ENCODE peak calls at places on chromosomes 3 and 15, in six cellular contexts. One of them, this sample, is unnamed.

GRCh38 chr3:175105066-175105465 is 245.9 kb downstream of the NAALADL2 start:
- DNase-seq in IMR-90: peak; percentile 72
- DNase-seq in Panc1: no peak
- DNase-seq in NT2/D1: no peak
- DNase-seq in adipocyte: peak; percentile 36
- DNase-seq in trophoblast cell: no peak
- DNase-seq in this sample: no peak

GRCh38 chr3:166526878-166527277 is 689.7 kb upstream of the BCHE start:
- DNase-seq in IMR-90: no peak
- DNase-seq in Panc1: no peak
- DNase-seq in NT2/D1: no peak
- DNase-seq in adipocyte: no peak
- DNase-seq in trophoblast cell: no peak
- DNase-seq in this sample: no peak

GRCh38 chr3:1696654-1697275 is 401.9 kb upstream of the CNTN4 start:
- DNase-seq in IMR-90: no peak
- DNase-seq in Panc1: no peak
- DNase-seq in NT2/D1: no peak
- DNase-seq in adipocyte: no peak
- DNase-seq in trophoblast cell: no peak
- DNase-seq in this sample: no peak

GRCh38 chr15:58590236-58590635 is 158.4 kb downstream of the LIPC start:
- DNase-seq in IMR-90: no peak
- DNase-seq in Panc1: no peak
- DNase-seq in NT2/D1: no peak
- DNase-seq in adipocyte: no peak
- DNase-seq in trophoblast cell: no peak
- DNase-seq in this sample: no peak

GRCh38 chr15:101193063-101193712 is 58.7 kb downstream of the CHSY1 start:
- DNase-seq in IMR-90: peak; percentile 35
- DNase-seq in Panc1: no peak
- DNase-seq in NT2/D1: no peak
- DNase-seq in adipocyte: no peak
- DNase-seq in trophoblast cell: no peak
- DNase-seq in this sample: no peak

GRCh38 chr15:49315543-49315942 is 107.5 kb upstream of the FGF7 start:
- DNase-seq in IMR-90: no peak
- DNase-seq in Panc1: no peak
- DNase-seq in NT2/D1: peak; percentile 23
- DNase-seq in adipocyte: no peak
- DNase-seq in trophoblast cell: no peak
- DNase-seq in this sample: no peak

GRCh38 chr3:56919797-56920195 is 118.0 kb upstream of the ARHGEF3 start:
- DNase-seq in IMR-90: no peak
- DNase-seq in Panc1: no peak
- DNase-seq in NT2/D1: no peak
- DNase-seq in adipocyte: no peak
- DNase-seq in trophoblast cell: no peak
- DNase-seq in this sample: no peak

GRCh38 chr15:90087454-90088154 is 14.7 kb downstream of the IDH2 start:
- DNase-seq in IMR-90: peak; percentile 36
- DNase-seq in Panc1: no peak
- DNase-seq in NT2/D1: no peak
- DNase-seq in adipocyte: no peak
- DNase-seq in trophoblast cell: no peak
- DNase-seq in this sample: no peak

GRCh38 chr3:197394464-197395321 is 96.3 kb upstream of the DLG1 start:
- DNase-seq in IMR-90: peak; percentile 99
- DNase-seq in Panc1: peak; percentile 92
- DNase-seq in NT2/D1: no peak
- DNase-seq in adipocyte: peak; percentile 69
- DNase-seq in trophoblast cell: peak; percentile 92
- DNase-seq in this sample: no peak

GRCh38 chr3:37457392-37458065 is 283.1 kb upstream of the LRRFIP2 start:
- DNase-seq in IMR-90: no peak
- DNase-seq in Panc1: no peak
- DNase-seq in NT2/D1: no peak
- DNase-seq in adipocyte: peak; percentile 9
- DNase-seq in trophoblast cell: no peak
- DNase-seq in this sample: no peak

GRCh38 chr3:96814581-96815567 is at the start of gene EPHA6:
- DNase-seq in IMR-90: no peak
- DNase-seq in Panc1: no peak
- DNase-seq in NT2/D1: no peak
- DNase-seq in adipocyte: peak; percentile 3
- DNase-seq in trophoblast cell: no peak
- DNase-seq in this sample: peak; percentile 15

GRCh38 chr3:149634072-149634471 is 23.8 kb downstream of the WWTR1 start:
- DNase-seq in IMR-90: no peak
- DNase-seq in Panc1: no peak
- DNase-seq in NT2/D1: no peak
- DNase-seq in adipocyte: no peak
- DNase-seq in trophoblast cell: no peak
- DNase-seq in this sample: no peak

GRCh38 chr15:58980351-58980939 is 7.0 kb upstream of the RNF111 start:
- DNase-seq in IMR-90: peak; percentile 56
- DNase-seq in Panc1: no peak
- DNase-seq in NT2/D1: no peak
- DNase-seq in adipocyte: peak; percentile 79
- DNase-seq in trophoblast cell: no peak
- DNase-seq in this sample: no peak

GRCh38 chr3:50381315-50381714 is 22.0 kb upstream of the TMEM115 start:
- DNase-seq in IMR-90: no peak
- DNase-seq in Panc1: no peak
- DNase-seq in NT2/D1: no peak
- DNase-seq in adipocyte: no peak
- DNase-seq in trophoblast cell: no peak
- DNase-seq in this sample: no peak

GRCh38 chr3:171262431-171262830 is 197.8 kb downstream of the TNIK start:
- DNase-seq in IMR-90: peak; percentile 43
- DNase-seq in Panc1: no peak
- DNase-seq in NT2/D1: no peak
- DNase-seq in adipocyte: peak; percentile 17
- DNase-seq in trophoblast cell: no peak
- DNase-seq in this sample: no peak

GRCh38 chr3:59424268-59425010 is 374.6 kb upstream of the CFAP20DC start:
- DNase-seq in IMR-90: peak; percentile 93
- DNase-seq in Panc1: no peak
- DNase-seq in NT2/D1: no peak
- DNase-seq in adipocyte: peak; percentile 80
- DNase-seq in trophoblast cell: no peak
- DNase-seq in this sample: no peak

GRCh38 chr3:114558271-114558670 is 264.4 kb downstream of the TIGIT start:
- DNase-seq in IMR-90: peak; percentile 46
- DNase-seq in Panc1: no peak
- DNase-seq in NT2/D1: no peak
- DNase-seq in adipocyte: peak; percentile 6
- DNase-seq in trophoblast cell: no peak
- DNase-seq in this sample: no peak

GRCh38 chr3:194998417-194998816 is 272.5 kb downstream of the XXYLT1 start:
- DNase-seq in IMR-90: no peak
- DNase-seq in Panc1: no peak
- DNase-seq in NT2/D1: no peak
- DNase-seq in adipocyte: no peak
- DNase-seq in trophoblast cell: no peak
- DNase-seq in this sample: no peak

GRCh38 chr15:20353966-20354883 is 187.4 kb downstream of the GOLGA6L6 start:
- DNase-seq in IMR-90: no peak
- DNase-seq in Panc1: no peak
- DNase-seq in NT2/D1: no peak
- DNase-seq in adipocyte: no peak
- DNase-seq in trophoblast cell: no peak
- DNase-seq in this sample: peak; percentile 52

DNA sequence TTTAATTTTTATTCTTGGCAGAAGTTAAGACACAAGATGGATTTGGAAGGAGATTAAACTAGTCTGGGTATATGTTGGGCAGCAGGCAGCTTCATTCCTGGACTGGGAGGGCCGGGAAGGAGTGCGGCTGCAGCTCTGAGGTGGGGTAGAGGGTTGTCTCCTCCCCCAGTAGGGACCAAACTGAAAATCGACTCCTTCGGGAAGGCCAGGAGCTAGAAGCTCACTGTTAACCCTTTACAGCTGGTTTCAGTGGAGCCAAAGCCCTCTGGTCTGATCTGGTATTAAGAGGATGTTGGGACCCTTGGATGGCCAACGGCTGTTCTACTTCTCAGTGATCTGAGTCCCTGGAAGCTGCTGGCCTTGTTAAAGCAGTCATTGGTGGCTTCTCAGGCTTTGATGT is 17.6 kb downstream of the BOC start:
- DNase-seq in IMR-90: no peak
- DNase-seq in Panc1: no peak
- DNase-seq in NT2/D1: no peak
- DNase-seq in adipocyte: no peak
- DNase-seq in trophoblast cell: no peak
- DNase-seq in this sample: no peak
- H3K4me1 ChIP-seq in IMR-90: peaks cover 7% of the 10 kb centered on the region
- H3K4me1 ChIP-seq in Panc1: peaks cover 10% of the 10 kb centered on the region
- H3K4me1 ChIP-seq in NT2/D1: peaks cover 10% of the 10 kb centered on the region
- H3K4me1 ChIP-seq in adipocyte: peaks cover 19% of the 10 kb centered on the region
- H3K4me1 ChIP-seq in trophoblast cell: peaks cover 12% of the 10 kb centered on the region
- H3K4me1 ChIP-seq in this sample: no peaks in the 10 kb centered on the region

GRCh38 chr15:74621546-74621920 is 5.9 kb downstream of the CLK3 start:
- DNase-seq in IMR-90: no peak
- DNase-seq in Panc1: no peak
- DNase-seq in NT2/D1: no peak
- DNase-seq in adipocyte: no peak
- DNase-seq in trophoblast cell: no peak
- DNase-seq in this sample: peak; percentile 53
- H3K4me1 ChIP-seq in IMR-90: peaks cover 6% of the 10 kb centered on the region
- H3K4me1 ChIP-seq in Panc1: peaks cover 21% of the 10 kb centered on the region
- H3K4me1 ChIP-seq in NT2/D1: peaks cover 14% of the 10 kb centered on the region
- H3K4me1 ChIP-seq in adipocyte: peaks cover 39% of the 10 kb centered on the region
- H3K4me1 ChIP-seq in trophoblast cell: peaks cover 6% of the 10 kb centered on the region
- H3K4me1 ChIP-seq in this sample: peaks cover 21% of the 10 kb centered on the region

GRCh38 chr3:11613851-11614491 is 29.7 kb downstream of the VGLL4 start:
- DNase-seq in IMR-90: no peak
- DNase-seq in Panc1: no peak
- DNase-seq in NT2/D1: no peak
- DNase-seq in adipocyte: no peak
- DNase-seq in trophoblast cell: no peak
- DNase-seq in this sample: no peak
- H3K4me1 ChIP-seq in IMR-90: peaks cover 47% of the 10 kb centered on the region
- H3K4me1 ChIP-seq in Panc1: peaks cover 98% of the 10 kb centered on the region
- H3K4me1 ChIP-seq in NT2/D1: peaks cover 4% of the 10 kb centered on the region
- H3K4me1 ChIP-seq in adipocyte: peaks cover 46% of the 10 kb centered on the region
- H3K4me1 ChIP-seq in trophoblast cell: peaks cover 32% of the 10 kb centered on the region
- H3K4me1 ChIP-seq in this sample: peaks cover 25% of the 10 kb centered on the region

GRCh38 chr3:120680193-120680894 is 1.7 kb downstream of the HGD start:
- DNase-seq in IMR-90: no peak
- DNase-seq in Panc1: no peak
- DNase-seq in NT2/D1: no peak
- DNase-seq in adipocyte: no peak
- DNase-seq in trophoblast cell: no peak
- DNase-seq in this sample: no peak
- H3K4me1 ChIP-seq in IMR-90: peaks cover 5% of the 10 kb centered on the region
- H3K4me1 ChIP-seq in Panc1: no peaks in the 10 kb centered on the region
- H3K4me1 ChIP-seq in NT2/D1: peaks cover 2% of the 10 kb centered on the region
- H3K4me1 ChIP-seq in adipocyte: peaks cover 21% of the 10 kb centered on the region
- H3K4me1 ChIP-seq in trophoblast cell: peaks cover 5% of the 10 kb centered on the region
- H3K4me1 ChIP-seq in this sample: peaks cover 11% of the 10 kb centered on the region

DNA sequence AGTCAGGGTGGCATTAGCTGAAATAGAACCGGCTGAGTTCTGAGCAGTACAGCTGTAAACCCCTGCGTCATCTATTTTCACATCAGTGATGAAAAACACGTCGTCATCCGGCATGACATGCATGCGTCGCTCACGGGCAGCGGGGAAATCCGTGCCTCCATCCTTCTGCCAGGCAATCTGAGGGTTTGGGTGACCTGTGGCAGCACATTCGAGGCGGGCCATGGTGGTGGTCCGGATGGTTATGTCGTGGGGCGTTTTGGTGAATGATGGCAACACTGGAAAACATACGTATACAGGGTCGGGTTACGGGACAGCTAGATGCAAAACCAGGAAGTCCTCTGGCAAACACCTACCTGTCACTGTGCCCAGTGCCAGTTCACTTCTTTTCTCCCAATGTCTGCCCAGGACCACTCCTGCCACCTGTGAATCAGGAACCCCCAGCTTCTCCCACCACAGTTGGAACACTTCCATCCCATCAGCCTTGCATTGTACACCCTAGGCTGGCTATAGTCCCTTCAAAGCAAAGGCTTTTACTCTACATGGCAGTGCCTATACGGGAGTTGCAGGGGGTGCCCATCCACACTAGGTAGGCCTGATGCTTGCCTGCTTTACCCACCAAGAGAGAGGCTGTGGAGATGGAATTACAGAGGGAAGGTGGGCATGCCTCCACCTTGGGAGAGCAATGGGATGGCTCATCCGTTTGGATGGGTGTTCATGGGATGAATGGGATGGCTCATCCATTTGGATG is 116.7 kb downstream of the LRIG1 start:
- DNase-seq in IMR-90: no peak
- DNase-seq in Panc1: no peak
- DNase-seq in NT2/D1: no peak
- DNase-seq in adipocyte: no peak
- DNase-seq in trophoblast cell: no peak
- DNase-seq in this sample: no peak
- H3K4me1 ChIP-seq in IMR-90: peaks cover 6% of the 10 kb centered on the region
- H3K4me1 ChIP-seq in Panc1: no peaks in the 10 kb centered on the region
- H3K4me1 ChIP-seq in NT2/D1: peaks cover 3% of the 10 kb centered on the region
- H3K4me1 ChIP-seq in adipocyte: peaks cover 5% of the 10 kb centered on the region
- H3K4me1 ChIP-seq in trophoblast cell: no peaks in the 10 kb centered on the region
- H3K4me1 ChIP-seq in this sample: no peaks in the 10 kb centered on the region

GRCh38 chr3:11556851-11557644 is 86.7 kb downstream of the VGLL4 start:
- DNase-seq in IMR-90: peak; percentile 88
- DNase-seq in Panc1: no peak
- DNase-seq in NT2/D1: no peak
- DNase-seq in adipocyte: peak; percentile 68
- DNase-seq in trophoblast cell: no peak
- DNase-seq in this sample: no peak

GRCh38 chr3:11554666-11555065 is 89.0 kb downstream of the VGLL4 start:
- DNase-seq in IMR-90: no peak
- DNase-seq in Panc1: no peak
- DNase-seq in NT2/D1: no peak
- DNase-seq in adipocyte: no peak
- DNase-seq in trophoblast cell: no peak
- DNase-seq in this sample: peak; percentile 21

GRCh38 chr3:11555823-11556222 is 87.9 kb downstream of the VGLL4 start:
- DNase-seq in IMR-90: no peak
- DNase-seq in Panc1: no peak
- DNase-seq in NT2/D1: no peak
- DNase-seq in adipocyte: no peak
- DNase-seq in trophoblast cell: no peak
- DNase-seq in this sample: no peak

GRCh38 chr3:11555211-11555782 is 88.4 kb downstream of the VGLL4 start:
- DNase-seq in IMR-90: no peak
- DNase-seq in Panc1: no peak
- DNase-seq in NT2/D1: no peak
- DNase-seq in adipocyte: no peak
- DNase-seq in trophoblast cell: no peak
- DNase-seq in this sample: no peak

GRCh38 chr3:11556234-11556633 is 87.5 kb downstream of the VGLL4 start:
- DNase-seq in IMR-90: no peak
- DNase-seq in Panc1: no peak
- DNase-seq in NT2/D1: no peak
- DNase-seq in adipocyte: no peak
- DNase-seq in trophoblast cell: no peak
- DNase-seq in this sample: peak; percentile 31
- H3K4me1 ChIP-seq in IMR-90: peaks cover 28% of the 10 kb centered on the region
- H3K4me1 ChIP-seq in Panc1: peaks cover 96% of the 10 kb centered on the region
- H3K4me1 ChIP-seq in NT2/D1: peaks cover 28% of the 10 kb centered on the region
- H3K4me1 ChIP-seq in adipocyte: peaks cover 42% of the 10 kb centered on the region
- H3K4me1 ChIP-seq in trophoblast cell: peaks cover under 1% of the 10 kb centered on the region
- H3K4me1 ChIP-seq in this sample: peaks cover 10% of the 10 kb centered on the region

GRCh38 chr15:62469874-62470688 is 305.0 kb upstream of the C2CD4B start:
- DNase-seq in IMR-90: peak; percentile 90
- DNase-seq in Panc1: no peak
- DNase-seq in NT2/D1: no peak
- DNase-seq in adipocyte: peak; percentile 78
- DNase-seq in trophoblast cell: no peak
- DNase-seq in this sample: no peak
- H3K4me1 ChIP-seq in IMR-90: peaks cover 28% of the 10 kb centered on the region
- H3K4me1 ChIP-seq in Panc1: no peaks in the 10 kb centered on the region
- H3K4me1 ChIP-seq in NT2/D1: peaks cover 13% of the 10 kb centered on the region
- H3K4me1 ChIP-seq in adipocyte: peaks cover 95% of the 10 kb centered on the region
- H3K4me1 ChIP-seq in trophoblast cell: peaks cover 44% of the 10 kb centered on the region
- H3K4me1 ChIP-seq in this sample: peaks cover 12% of the 10 kb centered on the region

This sample was measured in mucosa of descending colon.